ENCODE peak calls at places on chromosomes 12 and 14, in six cellular contexts. W is activated gamma-delta T cell treated with Interleukin-2 at 50 U/mL for 16 hours; L is tibial artery; U is frontal cortex; H is CD4-positive, alpha-beta memory T cell; V is AG10803. J is an unnamed sample.

GRCh38 chr14:94601961-94602391 is 10.2 kb upstream of the SERPINA3 start:
- DNase-seq in H (no peak), W (no peak), L (peak), U (no peak), V (peak), J (no peak)

GRCh38 chr12:62625238-62625637 is 158.6 kb downstream of the MON2 start:
- DNase-seq in H (no peak), U (no peak), W (no peak), V (peak), L (no peak), J (no peak)

GRCh38 chr14:98689936-98690335 is 582.1 kb downstream of the BCL11B start:
- DNase-seq in L (no peak), H (no peak), V (no peak), U (no peak), W (no peak), J (no peak)

GRCh38 chr14:44339256-44339655 is 167.8 kb downstream of the FSCB start:
- DNase-seq in H (no peak), V (no peak), W (no peak), L (no peak), U (no peak), J (no peak)

GRCh38 chr12:73598626-73599025 is 939.0 kb upstream of the ATXN7L3B start:
- DNase-seq in H (no peak), V (no peak), W (no peak), L (no peak), U (no peak), J (no peak)

GRCh38 chr14:76640923-76641395 is 120.3 kb upstream of the VASH1 start:
- DNase-seq in V (no peak), W (no peak), L (no peak), U (no peak), H (no peak), J (no peak)

GRCh38 chr14:24310666-24311604 is at the start of gene LTB4R:
- DNase-seq in L (peak), H (peak), V (peak), W (peak), U (peak), J (peak)

GRCh38 chr14:52694761-52695480 is 437 bp downstream of the ERO1A start:
- DNase-seq in L (no peak), W (peak), U (peak), V (peak), H (peak), J (peak)

GRCh38 chr12:11761869-11762567 is 112.5 kb downstream of the ETV6 start:
- DNase-seq in H (no peak), W (no peak), L (no peak), U (no peak), V (no peak), J (no peak)

J was measured in B cell.